ENCODE peak calls at places on chromosomes 16 and 17, in four cellular contexts. One of them, this sample, is unnamed.

GRCh38 chr16:89004209-89004831 is 27.3 kb upstream of the CBFA2T3 start:
- DNase-seq in neural crest cell: no peak
- DNase-seq in cerebellar cortex: no peak
- DNase-seq in progenitor cell of endocrine pancreas: no peak
- DNase-seq in this sample: peak; percentile 34

GRCh38 chr16:27169511-27170071 is 33.7 kb upstream of the KDM8 start:
- DNase-seq in neural crest cell: no peak
- DNase-seq in cerebellar cortex: peak; percentile 37
- DNase-seq in progenitor cell of endocrine pancreas: no peak
- DNase-seq in this sample: peak; percentile 10

GRCh38 chr17:17819561-17819995 is 17.2 kb downstream of the SREBF1 start:
- DNase-seq in neural crest cell: no peak
- DNase-seq in cerebellar cortex: peak; percentile 58
- DNase-seq in progenitor cell of endocrine pancreas: no peak
- DNase-seq in this sample: no peak

GRCh38 chr17:35449371-35449931 is 885 bp upstream of the SLFN13 start:
- DNase-seq in neural crest cell: no peak
- DNase-seq in cerebellar cortex: no peak
- DNase-seq in progenitor cell of endocrine pancreas: no peak
- DNase-seq in this sample: no peak

GRCh38 chr16:24275413-24275812 is 19.3 kb downstream of the CACNG3 start:
- DNase-seq in neural crest cell: no peak
- DNase-seq in cerebellar cortex: no peak
- DNase-seq in progenitor cell of endocrine pancreas: no peak
- DNase-seq in this sample: no peak

GRCh38 chr17:7982171-7982570 is 20.2 kb upstream of the GUCY2D start:
- DNase-seq in neural crest cell: no peak
- DNase-seq in cerebellar cortex: no peak
- DNase-seq in progenitor cell of endocrine pancreas: no peak
- DNase-seq in this sample: no peak

GRCh38 chr16:57759131-57759530 is 23.6 kb downstream of the KATNB1 start:
- DNase-seq in neural crest cell: no peak
- DNase-seq in cerebellar cortex: no peak
- DNase-seq in progenitor cell of endocrine pancreas: no peak
- DNase-seq in this sample: no peak

GRCh38 chr16:55349867-55350266 is 25.9 kb downstream of the IRX6 start:
- DNase-seq in neural crest cell: no peak
- DNase-seq in cerebellar cortex: no peak
- DNase-seq in progenitor cell of endocrine pancreas: no peak
- DNase-seq in this sample: no peak

GRCh38 chr17:14198575-14198974 is 38.1 kb downstream of the CDRT15 start:
- DNase-seq in neural crest cell: no peak
- DNase-seq in cerebellar cortex: no peak
- DNase-seq in progenitor cell of endocrine pancreas: no peak
- DNase-seq in this sample: no peak

GRCh38 chr16:83513006-83513755 is 294.6 kb upstream of the HSBP1 start:
- DNase-seq in neural crest cell: no peak
- DNase-seq in cerebellar cortex: no peak
- DNase-seq in progenitor cell of endocrine pancreas: no peak
- DNase-seq in this sample: no peak

GRCh38 chr17:81558941-81559806 is 7.0 kb upstream of the FAAP100 start:
- DNase-seq in neural crest cell: no peak
- DNase-seq in cerebellar cortex: no peak
- DNase-seq in progenitor cell of endocrine pancreas: no peak
- DNase-seq in this sample: no peak

GRCh38 chr17:40735016-40735415 is 20.1 kb downstream of the KRT25 start:
- DNase-seq in neural crest cell: no peak
- DNase-seq in cerebellar cortex: no peak
- DNase-seq in progenitor cell of endocrine pancreas: no peak
- DNase-seq in this sample: no peak

GRCh38 chr16:64184156-64184555 is 937.7 kb downstream of the CDH11 start:
- DNase-seq in neural crest cell: no peak
- DNase-seq in cerebellar cortex: no peak
- DNase-seq in progenitor cell of endocrine pancreas: no peak
- DNase-seq in this sample: no peak

GRCh38 chr17:78337244-78338109 is 22.4 kb downstream of the SOCS3 start:
- DNase-seq in neural crest cell: no peak
- DNase-seq in cerebellar cortex: no peak
- DNase-seq in progenitor cell of endocrine pancreas: no peak
- DNase-seq in this sample: no peak

GRCh38 chr16:848510-849253 is 48.1 kb upstream of the GNG13 start:
- DNase-seq in neural crest cell: no peak
- DNase-seq in cerebellar cortex: no peak
- DNase-seq in progenitor cell of endocrine pancreas: no peak
- DNase-seq in this sample: no peak

GRCh38 chr17:47629826-47630225 is 19.9 kb upstream of the KPNB1 start:
- DNase-seq in neural crest cell: no peak
- DNase-seq in cerebellar cortex: no peak
- DNase-seq in progenitor cell of endocrine pancreas: no peak
- DNase-seq in this sample: no peak

GRCh38 chr16:31105677-31106213 is 2.4 kb upstream of the BCKDK start:
- DNase-seq in neural crest cell: peak; percentile 92
- DNase-seq in cerebellar cortex: peak; percentile 72
- DNase-seq in progenitor cell of endocrine pancreas: peak; percentile 82
- DNase-seq in this sample: peak; percentile 4

GRCh38 chr17:828761-829160 is 46.6 kb downstream of the MRM3 start:
- DNase-seq in neural crest cell: no peak
- DNase-seq in cerebellar cortex: no peak
- DNase-seq in progenitor cell of endocrine pancreas: no peak
- DNase-seq in this sample: no peak

GRCh38 chr16:66028505-66029216 is 337.8 kb upstream of the CDH5 start:
- DNase-seq in neural crest cell: no peak
- DNase-seq in cerebellar cortex: no peak
- DNase-seq in progenitor cell of endocrine pancreas: no peak
- DNase-seq in this sample: no peak

GRCh38 chr17:73940511-73940910 is 263.0 kb upstream of the RPL38 start:
- DNase-seq in neural crest cell: no peak
- DNase-seq in cerebellar cortex: no peak
- DNase-seq in progenitor cell of endocrine pancreas: no peak
- DNase-seq in this sample: no peak

GRCh38 chr16:4383591-4384495 is 12.2 kb downstream of the VASN start:
- DNase-seq in neural crest cell: no peak
- DNase-seq in cerebellar cortex: no peak
- DNase-seq in progenitor cell of endocrine pancreas: no peak
- DNase-seq in this sample: no peak

GRCh38 chr17:4497101-4497824 is 1.4 kb upstream of the SPNS2 start:
- DNase-seq in neural crest cell: no peak
- DNase-seq in cerebellar cortex: no peak
- DNase-seq in progenitor cell of endocrine pancreas: no peak
- DNase-seq in this sample: no peak

GRCh38 chr17:45284176-45285140 is 22.6 kb upstream of the SPATA32 start:
- DNase-seq in neural crest cell: no peak
- DNase-seq in cerebellar cortex: peak; percentile 50
- DNase-seq in progenitor cell of endocrine pancreas: no peak
- DNase-seq in this sample: no peak

GRCh38 chr16:85453701-85454100 is 159.4 kb upstream of the GSE1 start:
- DNase-seq in neural crest cell: no peak
- DNase-seq in cerebellar cortex: no peak
- DNase-seq in progenitor cell of endocrine pancreas: no peak
- DNase-seq in this sample: no peak

GRCh38 chr17:45648642-45649041 is 135.5 kb upstream of the CRHR1 start:
- DNase-seq in neural crest cell: no peak
- DNase-seq in cerebellar cortex: no peak
- DNase-seq in progenitor cell of endocrine pancreas: no peak
- DNase-seq in this sample: no peak

GRCh38 chr17:35372846-35373531 is 432 bp downstream of the SLFN11 start:
- DNase-seq in neural crest cell: no peak
- DNase-seq in cerebellar cortex: no peak
- DNase-seq in progenitor cell of endocrine pancreas: no peak
- DNase-seq in this sample: peak; percentile 67

GRCh38 chr17:71320009-71320796 is 800.6 kb upstream of the SOX9 start:
- DNase-seq in neural crest cell: no peak
- DNase-seq in cerebellar cortex: no peak
- DNase-seq in progenitor cell of endocrine pancreas: no peak
- DNase-seq in this sample: no peak

GRCh38 chr16:74745926-74746325 is 28.7 kb downstream of the FA2H start:
- DNase-seq in neural crest cell: no peak
- DNase-seq in cerebellar cortex: no peak
- DNase-seq in progenitor cell of endocrine pancreas: no peak
- DNase-seq in this sample: no peak

GRCh38 chr16:29729116-29729521 is 16.7 kb downstream of the C16orf54 start:
- DNase-seq in neural crest cell: no peak
- DNase-seq in cerebellar cortex: peak; percentile 73
- DNase-seq in progenitor cell of endocrine pancreas: no peak
- DNase-seq in this sample: peak; percentile 43

GRCh38 chr17:992933-993332 is 4.0 kb upstream of the TIMM22 start:
- DNase-seq in neural crest cell: no peak
- DNase-seq in cerebellar cortex: no peak
- DNase-seq in progenitor cell of endocrine pancreas: no peak
- DNase-seq in this sample: no peak

GRCh38 chr16:77402118-77402517 is 32.7 kb downstream of the ADAMTS18 start:
- DNase-seq in neural crest cell: no peak
- DNase-seq in cerebellar cortex: peak; percentile 91
- DNase-seq in progenitor cell of endocrine pancreas: no peak
- DNase-seq in this sample: no peak

GRCh38 chr17:39393732-39394131 is 7.7 kb downstream of the FBXL20 start:
- DNase-seq in neural crest cell: no peak
- DNase-seq in cerebellar cortex: no peak
- DNase-seq in progenitor cell of endocrine pancreas: no peak
- DNase-seq in this sample: no peak